ENCODE peak calls at places on chromosome 12, in ten cellular contexts. P is fibroblast of mammary gland; W is cardiac muscle cell; J is mucosa of gallbladder; O is activated T-helper 1 cell treated with anti-CD3 and anti-CD28 coated beads, Interleukin-2, amount 50 U/mL, for 16 hours; S is T-helper 9 cell; U is neuronal stem cell; R is stimulated activated CD4-positive, alpha-beta T cell treated with anti-CD3 and anti-CD28 coated beads, TNF-alpha, amount 100 ng/mL, for 1 hour; Z is bronchial epithelial cell; K is IMR-90. V is an unnamed sample.

GRCh38 chr12:42421844-42422779 is 96.1 kb downstream of the PPHLN1 start:
- DNase-seq in P (peak), W (no peak), J (no peak), O (no peak), S (no peak), U (no peak), R (no peak), Z (no peak), K (peak), V (no peak)

GRCh38 chr12:69464433-69464832 is 5.8 kb upstream of the FRS2 start:
- DNase-seq in P (no peak), W (no peak), J (no peak), O (no peak), S (no peak), U (no peak), R (no peak), Z (no peak), K (peak), V (no peak)

GRCh38 chr12:40098406-40099145 is 7.3 kb downstream of the SLC2A13 start:
- DNase-seq in P (no peak), W (no peak), J (no peak), O (no peak), S (no peak), U (no peak), R (no peak), Z (no peak), K (no peak), V (no peak)

GRCh38 chr12:5789469-5789968 is 155.5 kb downstream of the ANO2 start:
- DNase-seq in P (no peak), W (peak), J (no peak), O (no peak), S (no peak), U (no peak), R (no peak), Z (peak), K (no peak), V (no peak)

GRCh38 chr12:108649668-108650067 is 16.0 kb upstream of the SELPLG start:
- DNase-seq in P (peak), W (no peak), J (no peak), O (no peak), S (no peak), U (no peak), R (no peak), Z (no peak), K (peak), V (peak)

GRCh38 chr12:131272415-131272814 is 318.7 kb downstream of the ADGRD1 start:
- DNase-seq in P (no peak), W (no peak), J (no peak), O (no peak), S (no peak), U (no peak), R (no peak), Z (no peak), K (no peak), V (no peak)

GRCh38 chr12:104668274-104668718 is 211.5 kb downstream of the CHST11 start:
- DNase-seq in P (no peak), W (peak), J (peak), O (no peak), S (no peak), U (no peak), R (no peak), Z (no peak), K (peak), V (no peak)

GRCh38 chr12:124588689-124589318 is 21.4 kb upstream of the NCOR2 start:
- DNase-seq in P (peak), W (no peak), J (peak), O (no peak), S (peak), U (no peak), R (no peak), Z (peak), K (peak), V (peak)

GRCh38 chr12:100473716-100474150 is at the start of gene NR1H4:
- DNase-seq in P (peak), W (no peak), J (peak), O (no peak), S (no peak), U (no peak), R (no peak), Z (no peak), K (peak), V (no peak)

GRCh38 chr12:67161322-67161918 is 107.7 kb upstream of the CAND1 start:
- DNase-seq in P (peak), W (peak), J (peak), O (no peak), S (no peak), U (no peak), R (no peak), Z (peak), K (peak), V (peak)

GRCh38 chr12:906077-906585 is 43.4 kb downstream of the RAD52 start:
- DNase-seq in P (no peak), W (no peak), J (no peak), O (no peak), S (no peak), U (no peak), R (no peak), Z (no peak), K (no peak), V (no peak)

GRCh38 chr12:90908465-90908864 is 46.5 kb downstream of the CCER1 start:
- DNase-seq in P (peak), W (no peak), J (no peak), O (no peak), S (no peak), U (no peak), R (no peak), Z (peak), K (peak), V (no peak)

GRCh38 chr12:25435431-25435830 is 117.7 kb downstream of the LMNTD1 start:
- DNase-seq in P (no peak), W (no peak), J (no peak), O (no peak), S (no peak), U (no peak), R (no peak), Z (no peak), K (no peak), V (no peak)

GRCh38 chr12:20400003-20400402 is 31.7 kb downstream of the PDE3A start:
- DNase-seq in P (no peak), W (no peak), J (no peak), O (no peak), S (no peak), U (no peak), R (no peak), Z (no peak), K (no peak), V (peak)

GRCh38 chr12:7937867-7938506 is 2.0 kb upstream of the SLC2A3 start:
- DNase-seq in P (peak), W (no peak), J (no peak), O (no peak), S (no peak), U (no peak), R (no peak), Z (no peak), K (no peak), V (no peak)

GRCh38 chr12:82510386-82510785 is 152.1 kb downstream of the METTL25 start:
- DNase-seq in P (no peak), W (no peak), J (no peak), O (no peak), S (no peak), U (no peak), R (no peak), Z (no peak), K (no peak), V (no peak)

GRCh38 chr12:111298583-111299436 is 70.1 kb downstream of the PHETA1 start:
- DNase-seq in P (peak), W (peak), J (peak), O (no peak), S (peak), U (peak), R (no peak), Z (peak), K (peak), V (peak)

GRCh38 chr12:52312086-52312485 is 9.1 kb downstream of the KRT83 start:
- DNase-seq in P (no peak), W (no peak), J (no peak), O (no peak), S (no peak), U (no peak), R (no peak), Z (no peak), K (no peak), V (no peak)

GRCh38 chr12:117236456-117237001 is 46.3 kb upstream of the FBXO21 start:
- DNase-seq in P (peak), W (peak), J (peak), O (peak), S (peak), U (peak), R (peak), Z (peak), K (peak), V (peak)

GRCh38 chr12:108386704-108387360 is 47.7 kb upstream of the CMKLR1 start:
- DNase-seq in P (peak), W (no peak), J (no peak), O (no peak), S (no peak), U (no peak), R (no peak), Z (peak), K (no peak), V (no peak)

GRCh38 chr12:121916719-121917118 is 1.7 kb upstream of the CFAP251 start:
- DNase-seq in P (peak), W (no peak), J (no peak), O (no peak), S (no peak), U (no peak), R (no peak), Z (no peak), K (peak), V (peak)

GRCh38 chr12:52692253-52692652 is 11.1 kb downstream of the KRT77 start:
- DNase-seq in P (no peak), W (peak), J (no peak), O (no peak), S (no peak), U (no peak), R (no peak), Z (no peak), K (no peak), V (no peak)

GRCh38 chr12:87801860-87802720 is 227.1 kb downstream of the C12orf50 start:
- DNase-seq in P (no peak), W (no peak), J (peak), O (no peak), S (no peak), U (no peak), R (no peak), Z (peak), K (no peak), V (peak)

GRCh38 chr12:123387508-123388217 is 3.7 kb downstream of the KMT5A start:
- DNase-seq in P (no peak), W (peak), J (no peak), O (no peak), S (no peak), U (no peak), R (no peak), Z (no peak), K (no peak), V (no peak)

GRCh38 chr12:106493531-106493930 is 89.3 kb upstream of the RFX4 start:
- DNase-seq in P (no peak), W (no peak), J (no peak), O (no peak), S (no peak), U (peak), R (no peak), Z (no peak), K (no peak), V (no peak)

GRCh38 chr12:100963381-100963780 is 168.8 kb downstream of the ANO4 start:
- DNase-seq in P (peak), W (no peak), J (no peak), O (no peak), S (no peak), U (no peak), R (no peak), Z (no peak), K (no peak), V (no peak)

GRCh38 chr12:132597333-132598283 is 12.8 kb downstream of the LRCOL1 start:
- DNase-seq in P (peak), W (peak), J (no peak), O (no peak), S (peak), U (peak), R (no peak), Z (no peak), K (peak), V (peak)

GRCh38 chr12:3035815-3036702 is 41.1 kb upstream of the TSPAN9 start:
- DNase-seq in P (peak), W (peak), J (no peak), O (no peak), S (no peak), U (no peak), R (no peak), Z (no peak), K (peak), V (peak)

V was measured in cerebellar cortex.